ENCODE peak calls at places on chromosomes 2 and 18, in ten cellular contexts. N, G, C, E, A, J, F, L, T and W are unnamed samples.

GRCh38 chr18:31317860-31318259 is at the start of gene DSG1:
- DNase-seq in N (no peak), G (no peak), C (no peak), E (no peak), A (no peak), J (no peak), F (no peak), L (no peak), T (no peak), W (no peak)

GRCh38 chr2:119323459-119323858 is 43.2 kb downstream of the C2orf76 start:
- DNase-seq in N (no peak), G (no peak), C (no peak), E (no peak), A (no peak), J (no peak), F (no peak), L (no peak), T (no peak), W (no peak)

GRCh38 chr18:54294274-54294673 is 25.0 kb downstream of the POLI start:
- DNase-seq in N (no peak), G (no peak), C (no peak), E (no peak), A (no peak), J (no peak), F (no peak), L (no peak), T (no peak), W (no peak)

GRCh38 chr18:54223568-54224241 is 764 bp downstream of the MBD2 start:
- DNase-seq in N (peak; percentile 80), G (peak; percentile 92), C (no peak), E (peak; percentile 62), A (peak; percentile 42), J (peak; percentile 83), F (peak; percentile 38), L (peak; percentile 87), T (peak; percentile 46), W (peak; percentile 45)

GRCh38 chr2:200302940-200303727 is 3.4 kb upstream of the SPATS2L start:
- DNase-seq in N (no peak), G (no peak), C (no peak), E (no peak), A (no peak), J (no peak), F (no peak), L (no peak), T (peak; percentile 76), W (no peak)

GRCh38 chr2:241898681-241899270 is 29.2 kb downstream of the RTP5 start:
- DNase-seq in N (no peak), G (no peak), C (no peak), E (no peak), A (no peak), J (no peak), F (no peak), L (no peak), T (no peak), W (no peak)

GRCh38 chr18:2969695-2970094 is 43.2 kb downstream of the LPIN2 start:
- DNase-seq in N (no peak), G (no peak), C (no peak), E (no peak), A (no peak), J (no peak), F (no peak), L (no peak), T (no peak), W (no peak)

GRCh38 chr2:161337247-161337646 is 29.0 kb downstream of the PSMD14 start:
- DNase-seq in N (no peak), G (no peak), C (no peak), E (no peak), A (no peak), J (no peak), F (no peak), L (no peak), T (no peak), W (no peak)

GRCh38 chr18:45365835-45366234 is 249.4 kb upstream of the SLC14A2 start:
- DNase-seq in N (no peak), G (no peak), C (no peak), E (no peak), A (no peak), J (no peak), F (no peak), L (peak; percentile 62), T (no peak), W (no peak)

GRCh38 chr2:10524341-10524740 is 76.2 kb upstream of the ODC1 start:
- DNase-seq in N (no peak), G (no peak), C (no peak), E (no peak), A (no peak), J (no peak), F (no peak), L (no peak), T (no peak), W (no peak)

GRCh38 chr2:135960598-135961551 is 24.6 kb downstream of the DARS1 start:
- DNase-seq in N (peak; percentile 18), G (peak; percentile 67), C (no peak), E (no peak), A (no peak), J (peak; percentile 60), F (no peak), L (no peak), T (no peak), W (no peak)

GRCh38 chr2:178257127-178257526 is 62.8 kb downstream of the OSBPL6 start:
- DNase-seq in N (no peak), G (no peak), C (no peak), E (no peak), A (no peak), J (no peak), F (no peak), L (no peak), T (no peak), W (no peak)

GRCh38 chr2:178256382-178257053 is 62.2 kb downstream of the OSBPL6 start:
- DNase-seq in N (no peak), G (no peak), C (no peak), E (no peak), A (peak; percentile 8), J (no peak), F (no peak), L (no peak), T (no peak), W (no peak)

GRCh38 chr2:178263159-178263860 is 69.0 kb downstream of the OSBPL6 start:
- DNase-seq in N (no peak), G (no peak), C (no peak), E (no peak), A (no peak), J (no peak), F (no peak), L (no peak), T (no peak), W (no peak)

GRCh38 chr2:178258916-178259315 is 64.6 kb downstream of the OSBPL6 start:
- DNase-seq in N (no peak), G (no peak), C (no peak), E (no peak), A (no peak), J (no peak), F (no peak), L (no peak), T (no peak), W (no peak)
- TF ChIP-seq CTCF in N (no peak), G (no peak), C (no peak), E (no peak), A (no peak), J (no peak), F (no peak), L (no peak), T (no peak), W (no peak)

GRCh38 chr18:68843467-68844089 is 45.7 kb downstream of the CCDC102B start:
- DNase-seq in N (no peak), G (peak; percentile 25), C (no peak), E (no peak), A (no peak), J (no peak), F (no peak), L (no peak), T (no peak), W (no peak)

GRCh38 chr18:68848242-68848641 is 50.4 kb downstream of the CCDC102B start:
- DNase-seq in N (no peak), G (no peak), C (no peak), E (no peak), A (no peak), J (peak; percentile 22), F (no peak), L (no peak), T (no peak), W (no peak)

DNA sequence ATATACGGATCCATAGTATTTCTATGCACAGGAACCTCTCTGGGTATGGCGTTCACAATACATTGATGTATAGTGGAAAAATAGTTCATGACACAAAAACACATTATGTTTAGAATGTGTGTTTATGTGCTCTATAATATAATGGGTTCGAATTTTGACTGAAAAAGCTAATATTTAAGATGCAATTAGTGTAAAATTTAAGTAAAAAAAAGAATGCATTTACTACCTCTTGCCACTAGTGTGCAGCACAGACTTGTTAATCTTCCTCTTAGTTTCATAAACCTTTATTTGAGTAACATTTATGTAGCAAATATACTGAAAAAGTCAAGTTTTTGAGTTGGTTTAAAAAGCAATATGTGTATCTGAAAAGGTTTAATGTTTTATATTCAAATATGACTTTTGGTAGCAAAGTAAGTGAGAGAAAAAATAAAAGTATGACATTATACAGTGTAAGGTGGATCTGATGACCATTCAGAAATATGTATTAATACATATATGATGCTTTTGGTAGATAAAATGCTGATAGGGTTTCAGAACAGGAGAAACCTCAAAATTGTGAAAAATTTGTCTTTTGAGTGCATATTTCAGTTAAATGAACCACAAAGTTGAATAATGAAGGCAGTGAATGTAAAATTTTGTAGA is 49.5 kb downstream of the CCDC102B start:
- DNase-seq in N (peak; percentile 11), G (peak; percentile 70), C (no peak), E (no peak), A (no peak), J (peak; percentile 49), F (no peak), L (no peak), T (peak; percentile 21), W (no peak)
- TF ChIP-seq CTCF in N (peak; percentile 70), G (peak; percentile 50), C (peak; percentile 84), E (peak; percentile 45), A (peak; percentile 76), J (peak; percentile 75), F (peak; percentile 48), L (peak; percentile 58), T (peak; percentile 51), W (peak; percentile 46)

DNA sequence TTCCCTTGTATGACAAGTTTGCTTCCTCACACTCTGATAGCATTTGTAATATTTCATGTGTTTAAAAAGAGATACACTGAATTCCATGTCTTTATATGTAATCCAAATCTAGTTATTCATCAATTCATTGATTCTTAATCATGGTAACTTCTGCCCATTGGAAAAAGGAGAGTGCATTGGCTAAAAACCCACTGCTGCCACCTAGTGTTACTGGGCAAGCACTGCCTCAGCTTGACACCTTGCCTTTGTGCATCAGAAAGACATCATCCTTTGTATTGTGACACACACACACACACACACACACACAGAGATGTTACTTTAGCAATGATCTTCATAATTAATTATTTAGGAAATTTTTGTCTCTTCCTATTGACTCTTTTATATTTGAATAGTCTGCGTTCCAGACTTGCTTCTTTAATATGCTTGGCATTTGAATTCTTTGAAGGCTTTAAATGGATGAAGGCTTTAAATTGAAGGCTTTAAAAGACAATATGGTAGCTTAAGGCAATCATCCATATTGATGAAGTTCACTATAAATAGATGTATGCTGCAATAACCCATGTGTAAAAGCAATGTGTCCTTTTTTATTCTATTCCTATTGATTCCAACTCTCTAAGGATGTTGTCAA is 414.2 kb upstream of the CHST9 start:
- DNase-seq in N (no peak), G (peak; percentile 56), C (peak; percentile 42), E (peak; percentile 24), A (peak; percentile 69), J (peak; percentile 58), F (peak; percentile 45), L (no peak), T (peak; percentile 39), W (peak; percentile 20)
- TF ChIP-seq CTCF in N (peak; percentile 95), G (peak; percentile 96), C (peak; percentile 95), E (peak; percentile 83), A (peak; percentile 93), J (peak; percentile 91), F (peak; percentile 90), L (peak; percentile 93), T (peak; percentile 57), W (peak; percentile 79)

GRCh38 chr2:183680573-183680972 is 556.3 kb downstream of the NUP35 start:
- DNase-seq in N (no peak), G (no peak), C (no peak), E (no peak), A (no peak), J (no peak), F (no peak), L (no peak), T (no peak), W (no peak)
- TF ChIP-seq CTCF in N (no peak), G (no peak), C (no peak), E (no peak), A (no peak), J (no peak), F (no peak), L (no peak), T (no peak), W (no peak)